ENCODE peak calls at places on chromosome 1, in seven cellular contexts. F is cardiac fibroblast; J is mucosa of descending colon; Y is effector memory CD4-positive, alpha-beta T cell; T is Panc1; V is SK-N-SH; L is GM12865. K is an unnamed sample.

GRCh38 chr1:19925342-19926070 is 2.1 kb upstream of the PLA2G2E start:
- DNase-seq in L (no peak), Y (no peak), T (no peak), J (no peak), V (no peak), F (no peak), K (no peak)

GRCh38 chr1:247857069-247857985 is at the start of gene TRIM58:
- DNase-seq in T (no peak), L (no peak), V (peak; percentile 62), Y (no peak), F (peak; percentile 16), J (peak; percentile 65), K (no peak)

GRCh38 chr1:12342261-12343003 is 112.6 kb downstream of the VPS13D start:
- DNase-seq in L (no peak), T (no peak), Y (no peak), J (no peak), F (no peak), V (no peak), K (no peak)

GRCh38 chr1:46677339-46677738 is 5.7 kb downstream of the TEX38 start:
- DNase-seq in V (no peak), L (no peak), Y (no peak), T (no peak), J (no peak), F (no peak), K (no peak)

GRCh38 chr1:201260648-201261311 is 22.5 kb upstream of the PKP1 start:
- DNase-seq in T (no peak), J (no peak), Y (no peak), V (no peak), L (no peak), F (no peak), K (no peak)

GRCh38 chr1:200224315-200224714 is 185.5 kb downstream of the ZNF281 start:
- DNase-seq in T (no peak), F (no peak), V (no peak), L (no peak), J (no peak), Y (no peak), K (peak; percentile 91)

GRCh38 chr1:46248122-46248920 is 758 bp downstream of the RAD54L start:
- DNase-seq in L (peak; percentile 70), T (no peak), V (peak; percentile 55), F (no peak), Y (no peak), J (peak; percentile 64), K (no peak)

GRCh38 chr1:172277277-172277676 is 143.2 kb upstream of the C1orf105 start:
- DNase-seq in J (no peak), V (no peak), F (peak; percentile 22), L (no peak), Y (no peak), T (no peak), K (peak; percentile 58)

DNA sequence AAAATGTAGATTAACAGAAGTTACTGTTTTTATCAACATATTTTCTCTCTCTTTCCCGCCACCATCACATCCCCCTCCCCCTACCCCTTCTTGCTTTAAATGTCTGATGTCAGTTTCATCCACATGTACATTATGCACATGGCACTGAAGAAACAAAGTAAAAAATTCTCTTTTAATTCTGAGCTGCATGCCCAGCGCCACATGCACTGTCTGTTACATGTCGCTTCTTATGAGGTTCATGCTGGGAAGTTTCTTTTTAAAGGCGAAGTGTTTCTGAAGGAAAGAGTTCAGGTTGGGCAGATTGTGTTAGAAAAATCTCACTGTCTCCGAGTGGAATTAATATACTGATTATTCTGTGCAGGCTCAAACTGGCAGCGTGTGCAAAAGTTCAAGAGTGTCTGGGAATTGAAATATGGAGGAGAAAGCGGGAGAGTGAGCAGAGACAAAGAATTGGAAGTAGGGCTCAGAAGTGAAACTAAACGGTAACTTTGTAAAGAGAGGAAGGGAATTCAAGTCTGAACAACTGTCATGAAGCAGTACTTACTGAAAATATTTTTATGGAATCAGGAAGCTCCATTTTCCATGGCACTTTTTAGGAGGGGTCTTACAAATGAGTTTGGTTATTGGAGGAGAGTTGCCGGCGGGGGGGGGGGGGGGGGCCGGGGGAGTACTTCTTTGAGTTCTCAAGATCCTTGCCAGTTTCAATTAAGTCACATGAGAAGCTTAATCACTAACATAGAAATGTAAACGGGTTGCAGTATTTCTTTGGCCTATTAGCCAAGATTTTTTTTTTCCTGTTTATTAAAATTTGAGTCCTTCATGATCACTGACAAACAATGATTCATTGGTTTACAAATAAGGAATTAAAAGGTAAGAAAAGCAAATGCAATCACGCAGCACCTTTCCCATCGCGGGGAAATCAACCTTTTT is 217.7 kb downstream of the SDCCAG8 start:
- DNase-seq in Y (no peak), F (peak; percentile 52), J (no peak), T (no peak), L (no peak), V (no peak), K (peak; percentile 54)
- H3K4me3 ChIP-seq in Y (no peak overlapping the region), F (peak overlapping the region; percentile 0), J (no peak overlapping the region), T (no peak overlapping the region), L (no peak overlapping the region), V (no peak overlapping the region), K (peak overlapping the region; percentile 56)

DNA sequence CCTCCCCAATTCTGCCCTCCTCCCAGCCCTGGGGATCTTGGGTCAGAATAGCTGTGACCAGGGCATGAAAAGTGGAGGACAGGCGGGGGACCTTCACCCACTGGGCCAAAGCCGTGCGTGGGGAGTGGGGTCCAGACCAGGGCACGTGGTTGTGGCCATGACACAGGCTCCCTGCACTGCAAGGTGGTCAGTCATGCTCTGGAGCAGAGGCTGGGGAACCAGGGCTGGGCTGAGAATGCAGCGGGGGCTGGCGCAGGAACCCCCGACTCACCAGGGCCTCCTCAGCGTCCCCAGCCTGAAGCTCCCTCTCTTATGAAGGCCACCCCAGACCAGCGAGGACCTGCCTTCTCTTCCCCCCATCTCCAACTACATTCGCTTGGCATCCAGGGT is 2.7 kb downstream of the DVL1 start:
- DNase-seq in T (no peak), V (no peak), F (no peak), J (no peak), L (no peak), Y (no peak), K (no peak)
- H3K4me3 ChIP-seq in T (peak overlapping the region; percentile 74), V (no peak overlapping the region), F (no peak overlapping the region), J (no peak overlapping the region), L (no peak overlapping the region), Y (no peak overlapping the region), K (peak overlapping the region; percentile 37)

GRCh38 chr1:44807364-44808062 is 362 bp upstream of the DYNLT4 start:
- DNase-seq in T (peak; percentile 95), F (peak; percentile 100), L (peak; percentile 91), J (peak; percentile 99), Y (peak; percentile 87), V (peak; percentile 60), K (peak; percentile 100)

GRCh38 chr1:44808938-44809917 is 905 bp downstream of the BTBD19 start:
- DNase-seq in J (peak; percentile 87), T (no peak), V (no peak), Y (peak; percentile 82), L (peak; percentile 93), F (peak; percentile 81), K (peak; percentile 70)

GRCh38 chr1:44810101-44810761 is 1.9 kb downstream of the BTBD19 start:
- DNase-seq in J (peak; percentile 78), V (no peak), T (no peak), F (peak; percentile 74), Y (peak; percentile 38), L (peak; percentile 55), K (no peak)

GRCh38 chr1:44806704-44807363 is at the start of gene DYNLT4:
- DNase-seq in J (peak; percentile 48), F (no peak), L (no peak), V (no peak), Y (no peak), T (no peak), K (no peak)

DNA sequence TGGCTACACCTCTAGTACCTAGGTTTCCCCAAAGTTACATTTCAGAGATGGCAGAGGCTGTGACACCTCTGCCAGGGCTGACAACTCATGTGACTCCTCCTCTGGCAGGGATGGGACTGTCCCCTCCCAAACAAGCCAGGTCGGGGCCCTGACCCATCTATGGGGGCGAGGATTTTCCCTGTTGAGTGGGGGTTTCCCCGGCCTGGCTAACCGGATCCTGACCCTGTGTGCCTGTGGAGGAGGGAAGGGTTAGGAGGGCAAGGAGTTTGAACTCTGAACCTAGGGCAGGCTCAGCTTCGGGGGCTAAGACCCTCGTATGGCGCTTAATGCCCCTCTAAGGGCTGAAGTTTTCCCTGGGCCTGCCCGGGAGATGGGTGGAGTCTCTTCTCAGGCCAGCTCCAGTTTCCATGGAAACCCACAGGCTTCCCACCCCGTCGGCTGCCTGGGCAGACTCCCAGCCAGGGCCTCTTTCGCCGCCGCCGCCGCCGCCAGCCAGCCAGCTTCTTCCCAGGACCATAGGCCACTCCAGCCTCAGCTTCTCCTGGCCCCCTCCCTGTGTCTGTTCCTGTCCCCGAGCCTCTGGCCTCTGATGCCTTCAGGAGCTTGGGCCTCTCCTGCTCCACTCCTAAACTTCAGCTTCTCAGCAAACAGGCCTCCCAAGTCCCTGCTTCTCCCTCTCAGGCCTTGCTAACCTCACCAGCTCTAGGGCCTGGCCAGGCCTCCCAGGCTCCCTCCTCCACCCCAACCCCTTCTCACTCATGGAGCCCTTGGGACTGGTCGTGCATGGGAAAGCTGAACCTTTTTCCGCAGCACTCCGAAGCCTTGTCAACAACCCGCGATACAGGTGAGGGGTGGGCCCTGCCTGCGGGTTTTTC is at the start of gene BTBD19:
- DNase-seq in Y (peak; percentile 76), J (peak; percentile 83), F (peak; percentile 98), L (no peak), V (peak; percentile 93), T (no peak), K (peak; percentile 94)
- H3K4me3 ChIP-seq in Y (peak within 1 kb of the TSS; percentile 24), J (no peak within 1 kb of the TSS), F (peak within 1 kb of the TSS; percentile 53), L (peak within 1 kb of the TSS; percentile 35), V (peak within 1 kb of the TSS; percentile 43), T (peak within 1 kb of the TSS; percentile 12), K (peak within 1 kb of the TSS; percentile 72)

GRCh38 chr1:52532247-52532646 is 20.6 kb downstream of the TUT4 start:
- DNase-seq in J (no peak), T (no peak), F (no peak), V (no peak), Y (no peak), L (no peak), K (no peak)
- H3K4me3 ChIP-seq in J (no peak overlapping the region), T (no peak overlapping the region), F (no peak overlapping the region), V (no peak overlapping the region), Y (no peak overlapping the region), L (peak overlapping the region; percentile 11), K (no peak overlapping the region)

DNA sequence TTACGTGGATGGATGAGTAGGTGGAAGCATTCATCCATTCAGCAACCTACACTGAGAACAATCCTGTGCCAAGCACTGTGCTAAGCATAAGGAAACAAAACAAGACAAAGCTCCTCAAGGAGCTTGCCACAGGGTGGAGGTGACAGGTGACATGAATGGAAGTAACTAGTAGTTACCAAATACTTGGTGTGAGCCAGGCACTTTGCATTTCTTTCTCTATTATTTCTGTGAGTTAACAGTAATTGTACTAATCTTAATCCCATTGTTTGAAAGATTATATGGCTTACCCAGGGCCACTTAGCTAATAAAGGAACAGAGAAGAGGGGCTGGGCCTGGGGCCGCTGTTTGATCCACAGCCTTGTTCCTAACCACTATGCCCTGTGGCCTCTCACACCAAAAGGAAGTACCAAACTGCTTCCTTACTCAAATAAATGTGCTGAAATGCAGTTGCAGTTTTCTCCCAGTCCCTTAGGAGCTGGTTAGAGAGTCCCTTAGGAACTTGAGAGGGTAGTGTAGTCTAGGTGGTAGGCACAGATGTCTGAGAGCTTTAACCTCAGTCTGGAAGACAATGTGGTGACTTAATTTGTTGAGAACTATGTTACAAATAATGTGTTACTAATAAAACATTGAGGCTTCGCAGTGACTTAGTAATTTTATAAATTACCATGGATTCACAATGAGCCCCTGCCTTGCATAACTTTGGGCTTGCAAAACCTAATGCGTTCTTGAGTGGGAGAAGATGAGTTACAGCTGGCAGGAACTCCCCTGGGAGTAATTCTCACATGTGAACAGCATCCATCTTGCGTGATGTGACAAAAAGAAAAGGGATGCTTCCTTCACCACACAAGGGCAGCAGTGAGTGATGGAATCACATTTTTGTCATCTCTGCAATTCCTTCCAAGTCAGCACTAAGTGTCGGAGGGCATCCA is 69.8 kb downstream of the MPZL1 start:
- DNase-seq in T (no peak), J (no peak), L (no peak), F (peak; percentile 92), V (no peak), Y (no peak), K (peak; percentile 93)
- H3K4me3 ChIP-seq in T (no peak overlapping the region), J (no peak overlapping the region), L (no peak overlapping the region), F (no peak overlapping the region), V (no peak overlapping the region), Y (no peak overlapping the region), K (no peak overlapping the region)